ENCODE peak calls at places on chromosome 10, in five cellular contexts. F is HepG2, D is ovary, W is A549, B is transverse colon. K is an unnamed sample.

GRCh38 chr10:61931620-61932332 is 30.3 kb downstream of the ARID5B start:
- DNase-seq in F (no peak), D (no peak), W (no peak), B (no peak), K (no peak)

GRCh38 chr10:46060706-46061105 is 14.6 kb upstream of the MSMB start:
- DNase-seq in F (no peak), D (no peak), W (no peak), B (no peak), K (no peak)

GRCh38 chr10:110113670-110114337 is 93.6 kb upstream of the MXI1 start:
- DNase-seq in F (no peak), D (no peak), W (no peak), B (no peak), K (no peak)

GRCh38 chr10:129525408-129525807 is 58.4 kb downstream of the MGMT start:
- DNase-seq in F (no peak), D (peak), W (no peak), B (no peak), K (no peak)

GRCh38 chr10:23157239-23157661 is 34.9 kb upstream of the PTF1A start:
- DNase-seq in F (no peak), D (no peak), W (no peak), B (no peak), K (no peak)

GRCh38 chr10:26807532-26807931 is 53.2 kb downstream of the ABI1 start:
- DNase-seq in F (no peak), D (no peak), W (no peak), B (no peak), K (no peak)

GRCh38 chr10:44569193-44570091 is 184.5 kb upstream of the CXCL12 start:
- DNase-seq in F (no peak), D (no peak), W (no peak), B (no peak), K (no peak)

GRCh38 chr10:42783181-42783549 is 570 bp downstream of the BMS1 start:
- DNase-seq in F (peak), D (peak), W (peak), B (peak), K (no peak)

GRCh38 chr10:116170815-116171250 is 102.2 kb downstream of the GFRA1 start:
- DNase-seq in F (no peak), D (no peak), W (no peak), B (no peak), K (no peak)
- TF ChIP-seq EP300 in F (no peak), D (no peak), W (no peak), B (no peak), K (no peak)

GRCh38 chr10:13808556-13809391 is 222.0 kb downstream of the PRPF18 start:
- DNase-seq in F (no peak), D (no peak), W (no peak), B (no peak), K (no peak)

GRCh38 chr10:13806419-13806818 is 219.7 kb downstream of the PRPF18 start:
- DNase-seq in F (no peak), D (no peak), W (no peak), B (no peak), K (no peak)

GRCh38 chr10:13801907-13802288 is 215.1 kb downstream of the PRPF18 start:
- DNase-seq in F (no peak), D (no peak), W (no peak), B (no peak), K (no peak)

GRCh38 chr10:13801156-13801906 is 214.6 kb downstream of the PRPF18 start:
- DNase-seq in F (no peak), D (no peak), W (no peak), B (no peak), K (no peak)

GRCh38 chr10:13803566-13804554 is 217.1 kb downstream of the PRPF18 start:
- DNase-seq in F (no peak), D (no peak), W (no peak), B (no peak), K (no peak)
- H3K4me3 ChIP-seq in F (no peak), D (no peak), W (no peak), B (no peak), K (no peak)

GRCh38 chr10:86953747-86954680 is 3.4 kb downstream of the MMRN2 start:
- DNase-seq in F (no peak), D (peak), W (no peak), B (no peak), K (peak)
- TF ChIP-seq EP300 in F (no peak), D (no peak), W (no peak), B (no peak), K (no peak)

DNA sequence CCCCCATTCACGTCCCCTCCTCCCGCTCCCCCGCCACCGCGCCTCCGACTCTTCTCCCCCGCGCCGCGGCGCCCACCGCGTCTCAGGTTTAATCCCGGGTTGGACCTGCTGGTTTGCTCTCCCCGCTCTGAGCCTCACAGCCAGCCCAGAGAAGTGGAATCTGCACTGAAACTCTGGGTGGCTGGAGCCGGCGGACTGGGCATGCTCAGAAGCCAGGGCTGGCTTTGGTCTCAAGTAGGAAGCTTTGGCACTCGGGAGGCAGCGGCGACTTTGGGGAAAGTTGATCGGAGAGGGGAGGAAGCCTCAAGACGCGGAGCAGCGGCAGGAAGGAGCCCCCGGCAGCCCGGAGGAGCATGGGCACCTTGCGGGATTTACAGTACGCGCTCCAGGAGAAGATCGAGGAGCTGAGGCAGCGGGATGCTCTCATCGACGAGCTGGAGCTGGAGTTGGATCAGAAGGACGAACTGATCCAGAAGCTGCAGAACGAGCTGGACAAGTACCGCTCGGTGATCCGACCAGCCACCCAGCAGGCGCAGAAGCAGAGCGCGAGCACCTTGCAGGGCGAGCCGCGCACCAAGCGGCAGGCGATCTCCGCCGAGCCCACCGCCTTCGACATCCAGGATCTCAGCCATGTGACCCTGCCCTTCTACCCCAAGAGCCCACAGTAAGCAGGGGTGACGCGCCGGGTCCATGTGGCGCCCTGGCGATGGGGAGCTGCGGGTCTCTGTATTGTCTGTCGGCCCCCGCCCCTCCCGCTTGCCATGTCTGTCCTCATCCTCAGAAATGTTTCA is at the start of gene PRKG1:
- DNase-seq in F (peak), D (peak), W (peak), B (peak), K (peak)
- H3K4me3 ChIP-seq in F (peak), D (peak), W (peak), B (peak), K (peak)

DNA sequence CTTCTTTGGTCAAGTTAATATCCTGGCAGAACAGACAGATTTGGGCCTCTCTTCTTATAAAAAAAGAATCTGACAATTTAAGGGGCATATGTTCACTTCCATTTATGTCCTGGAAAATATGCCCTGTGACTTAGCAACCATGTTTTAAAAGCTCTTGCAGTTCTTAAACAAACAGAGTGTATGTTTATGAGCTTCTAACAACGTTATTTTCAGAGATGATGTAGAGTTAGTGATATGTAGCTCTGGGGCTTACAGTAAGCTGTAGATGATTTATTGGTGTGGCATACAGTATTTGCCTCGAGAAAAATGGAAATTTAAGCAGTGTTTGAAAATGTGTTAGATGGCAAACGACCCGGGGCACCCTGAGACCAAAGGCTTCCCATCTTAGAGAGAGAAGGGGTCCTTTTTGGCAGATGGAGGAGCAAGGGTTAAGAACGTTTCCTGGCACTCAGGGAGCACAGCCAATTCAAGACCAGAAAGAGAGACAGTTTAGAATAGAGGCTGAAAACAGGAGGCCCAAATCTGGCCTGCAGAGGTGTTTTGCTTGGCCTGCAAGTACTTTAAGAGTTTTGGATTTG is 397.5 kb downstream of the KCNMA1 start:
- DNase-seq in F (no peak), D (no peak), W (no peak), B (no peak), K (no peak)
- TF ChIP-seq EP300 in F (no peak), D (no peak), W (no peak), B (peak), K (peak)

DNA sequence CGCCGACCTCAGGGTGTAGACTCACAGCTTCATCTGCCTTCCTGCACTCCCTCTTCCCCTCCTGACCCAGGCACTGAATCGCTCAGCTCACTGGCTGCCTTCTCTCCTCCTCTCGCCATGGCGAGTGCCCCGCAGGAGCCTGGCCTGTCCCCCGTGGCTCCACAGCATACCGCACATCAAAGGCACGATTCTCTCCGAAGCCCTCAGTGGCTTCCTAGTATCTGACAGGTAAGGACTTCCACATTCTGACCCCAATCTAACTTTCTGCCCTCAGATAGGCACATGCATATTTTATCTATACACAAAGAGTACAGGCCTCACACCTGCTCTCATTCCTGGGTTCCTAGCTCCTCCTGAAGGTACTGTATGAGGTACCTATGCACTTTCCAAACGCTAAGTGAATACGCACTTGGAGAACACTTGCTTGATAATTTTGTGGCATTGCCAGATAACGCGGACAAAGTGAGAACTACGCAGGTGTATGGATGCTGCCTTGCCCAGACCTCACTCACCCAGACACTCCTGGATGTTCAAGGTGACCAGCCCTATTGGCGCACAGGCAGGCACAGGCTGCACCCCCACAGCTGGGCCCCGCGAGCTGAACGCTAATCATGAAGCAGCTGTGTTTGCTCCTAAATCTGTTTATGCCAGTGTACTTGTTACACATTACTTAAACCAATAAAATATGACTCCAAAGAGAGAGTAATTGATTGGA is 27.4 kb downstream of the DIP2C start:
- DNase-seq in F (no peak), D (no peak), W (no peak), B (peak), K (no peak)
- H3K4me3 ChIP-seq in F (peak), D (no peak), W (no peak), B (no peak), K (no peak)

DNA sequence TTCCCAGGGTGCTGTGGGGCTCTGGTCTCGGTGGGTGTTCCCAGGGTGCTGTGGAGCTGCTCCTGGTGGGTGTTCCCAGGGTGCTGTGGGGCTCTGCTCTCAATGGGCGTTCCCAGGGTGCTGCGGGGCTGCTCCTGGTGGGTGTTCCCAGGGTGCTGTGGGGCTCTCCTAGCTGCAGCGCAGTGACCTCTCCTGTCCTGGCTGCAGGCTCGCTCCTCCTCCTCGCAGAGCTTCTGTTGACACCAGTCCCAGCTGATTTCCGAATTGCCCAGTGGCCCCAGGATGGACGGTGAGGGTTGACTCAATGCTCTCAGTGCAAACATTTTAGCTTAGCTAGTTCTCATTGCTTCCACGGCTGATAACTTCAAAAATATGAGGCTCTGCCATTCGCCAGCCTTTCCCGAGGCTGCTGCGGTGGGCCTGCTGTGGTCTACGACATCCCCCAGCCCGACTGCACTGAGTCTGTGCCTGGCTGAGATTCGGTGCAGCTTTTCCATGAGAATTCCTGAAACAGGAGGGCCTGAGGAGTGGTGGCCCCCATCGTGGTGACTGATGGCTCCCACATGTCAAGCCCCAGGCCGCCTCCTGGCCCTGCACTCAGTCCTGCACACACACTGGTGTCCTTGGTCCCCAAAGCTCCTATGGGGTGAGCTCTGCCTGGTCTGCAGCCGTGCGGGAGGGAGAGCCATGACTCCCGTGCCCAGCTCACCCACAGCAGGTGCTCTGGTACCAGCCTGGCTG is 58.3 kb upstream of the NKX6-2 start:
- DNase-seq in F (no peak), D (no peak), W (no peak), B (no peak), K (no peak)
- TF ChIP-seq EP300 in F (no peak), D (no peak), W (no peak), B (no peak), K (no peak)

K was measured in sigmoid colon.